ENCODE peak calls at places on chromosomes 16 and 17, in six cellular contexts. J, S, H, D, B and U are unnamed samples.
A peak's percentile ranks its signal among the peaks of the same experiment; 100 is the strongest.

GRCh38 chr17:8465381-8466158 is 29.9 kb downstream of the NDEL1 start:
- DNase-seq in D (no peak), S (no peak), H (no peak), J (peak; percentile 74), B (no peak), U (no peak)

GRCh38 chr17:56222255-56222654 is 69.0 kb downstream of the ANKFN1 start:
- DNase-seq in S (no peak), J (peak; percentile 2), H (no peak), B (no peak), D (no peak), U (no peak)

GRCh38 chr17:38730526-38731379 is 612 bp downstream of the CISD3 start:
- DNase-seq in H (peak; percentile 42), D (peak; percentile 61), J (peak; percentile 53), S (peak; percentile 74), B (no peak), U (no peak)

GRCh38 chr17:64920419-64921172 is 1.3 kb upstream of the LRRC37A3 start:
- DNase-seq in B (no peak), S (peak; percentile 45), J (no peak), D (peak; percentile 41), H (peak; percentile 23), U (peak; percentile 86)

GRCh38 chr16:66391726-66392670 is 25.5 kb downstream of the CDH5 start:
- DNase-seq in D (no peak), B (no peak), H (no peak), J (no peak), S (no peak), U (no peak)

GRCh38 chr17:1627987-1628855 is at the start of gene SLC43A2:
- DNase-seq in J (peak; percentile 78), B (peak; percentile 48), S (peak; percentile 95), D (peak; percentile 98), H (peak; percentile 84), U (peak; percentile 100)

GRCh38 chr17:76408037-76408849 is 23.8 kb downstream of the SPHK1 start:
- DNase-seq in B (peak; percentile 42), D (peak; percentile 83), S (peak; percentile 92), H (peak; percentile 74), J (peak; percentile 52), U (peak; percentile 94)

GRCh38 chr17:47846741-47847340 is 4.1 kb downstream of the SP6 start:
- DNase-seq in S (no peak), B (no peak), H (peak; percentile 23), D (no peak), J (no peak), U (peak; percentile 66)

GRCh38 chr16:82936941-82937551 is 310.3 kb downstream of the CDH13 start:
- DNase-seq in H (no peak), B (no peak), S (no peak), D (no peak), J (peak; percentile 46), U (no peak)

GRCh38 chr17:51166987-51167931 is 1.0 kb downstream of the NME2 start:
- DNase-seq in S (peak; percentile 87), J (peak; percentile 36), H (peak; percentile 67), D (peak; percentile 95), B (no peak), U (peak; percentile 97)

GRCh38 chr16:47970291-47970931 is 185.4 kb downstream of the ABCC12 start:
- DNase-seq in H (peak; percentile 78), D (peak; percentile 11), B (no peak), J (peak; percentile 60), S (peak; percentile 82), U (no peak)

GRCh38 chr16:80672379-80672778 is 131.6 kb downstream of the DYNLRB2 start:
- DNase-seq in J (no peak), S (no peak), D (no peak), H (no peak), B (no peak), U (no peak)

GRCh38 chr16:80669673-80670072 is 128.9 kb downstream of the DYNLRB2 start:
- DNase-seq in J (no peak), D (no peak), H (no peak), S (no peak), B (no peak), U (no peak)

GRCh38 chr16:80671281-80671849 is 130.6 kb downstream of the DYNLRB2 start:
- DNase-seq in J (no peak), H (no peak), D (no peak), B (no peak), S (peak; percentile 91), U (no peak)

GRCh38 chr16:80667925-80668324 is 127.1 kb downstream of the DYNLRB2 start:
- DNase-seq in J (no peak), S (no peak), D (no peak), B (no peak), H (no peak), U (no peak)

DNA sequence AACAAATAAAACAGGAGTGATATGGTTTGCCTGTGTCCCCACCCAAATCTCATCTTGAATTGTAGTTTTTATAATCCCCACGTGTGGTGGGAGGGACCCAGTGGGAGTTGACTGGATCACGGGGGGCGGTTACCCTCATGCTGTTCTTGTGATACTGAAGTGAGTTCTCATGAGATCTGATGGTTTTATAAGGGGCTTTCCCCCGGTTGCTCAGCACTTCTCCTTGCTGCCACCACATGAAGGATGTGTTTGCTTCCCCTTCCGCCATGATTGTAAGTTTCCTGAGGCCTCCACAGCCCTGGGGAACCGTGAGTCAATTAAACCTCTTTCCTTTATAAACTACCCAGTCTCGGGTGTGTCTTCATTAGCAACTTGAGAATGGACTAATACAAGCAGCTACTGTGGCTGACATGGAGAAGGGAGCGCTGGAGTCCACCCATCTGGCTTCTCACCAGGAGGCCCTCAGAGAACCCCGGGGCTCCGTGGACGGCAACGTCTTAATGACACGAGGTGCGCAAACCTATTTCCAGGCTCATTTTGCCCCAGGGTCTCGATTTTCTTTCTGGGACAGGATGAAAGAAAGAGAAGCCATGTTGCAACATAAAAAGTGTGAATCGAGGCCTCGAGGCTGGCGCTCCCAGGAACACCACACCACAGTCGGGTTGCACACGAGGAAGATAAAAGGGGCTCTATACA is 129.5 kb downstream of the DYNLRB2 start:
- DNase-seq in S (no peak), D (no peak), J (no peak), H (no peak), B (no peak), U (no peak)
- H3K4me2 ChIP-seq in S (no peak overlapping the region), D (no peak overlapping the region), J (no peak overlapping the region), H (no peak overlapping the region), B (no peak overlapping the region), U (no peak overlapping the region)

GRCh38 chr17:4310349-4311060 is 46.7 kb upstream of the ANKFY1 start:
- DNase-seq in J (no peak), B (no peak), H (no peak), D (no peak), S (no peak), U (no peak)

GRCh38 chr17:4304417-4305027 is 40.7 kb upstream of the ANKFY1 start:
- DNase-seq in S (peak; percentile 83), H (peak; percentile 85), J (peak; percentile 35), D (peak; percentile 74), B (peak; percentile 18), U (no peak)

GRCh38 chr17:4305224-4305623 is 41.4 kb upstream of the ANKFY1 start:
- DNase-seq in S (no peak), B (no peak), D (no peak), H (no peak), J (no peak), U (no peak)

DNA sequence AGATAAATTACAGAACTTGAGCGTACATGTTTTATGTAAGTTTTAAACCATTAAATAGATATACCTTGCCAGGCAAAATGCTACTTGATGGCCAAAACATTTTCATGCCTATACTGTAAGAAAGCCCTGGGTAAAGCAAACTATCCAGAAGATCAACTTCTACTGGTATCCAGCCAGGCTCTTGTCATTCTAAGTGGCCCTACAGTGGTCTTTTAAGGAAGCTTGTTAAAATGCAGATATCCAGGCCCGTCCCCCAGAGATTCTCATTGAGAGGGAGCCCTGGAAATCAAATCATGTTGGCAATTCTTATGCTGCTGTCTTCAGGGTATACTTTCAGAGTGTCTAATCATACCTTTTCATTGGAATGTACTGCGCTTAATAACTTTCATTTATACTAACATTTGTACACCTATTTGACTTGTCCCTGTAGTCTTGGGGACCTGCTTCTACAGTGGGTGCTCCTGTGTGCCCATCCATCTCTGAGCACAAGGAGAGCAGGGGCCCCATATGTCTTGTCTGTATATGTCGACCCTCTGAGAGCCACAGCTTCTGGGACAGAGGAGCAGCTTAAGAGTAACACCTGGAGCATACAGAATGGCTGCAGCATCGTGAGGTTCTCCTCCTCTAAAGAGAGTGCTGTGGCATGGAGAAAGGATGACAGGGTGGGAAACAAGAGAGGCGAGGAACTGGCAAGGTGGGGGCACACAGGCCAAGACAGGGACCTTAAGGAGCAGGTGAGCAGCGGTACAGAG is 43.6 kb upstream of the ANKFY1 start:
- DNase-seq in J (no peak), B (no peak), S (no peak), D (no peak), H (no peak), U (no peak)
- H3K4me2 ChIP-seq in J (no peak overlapping the region), B (no peak overlapping the region), S (no peak overlapping the region), D (no peak overlapping the region), H (no peak overlapping the region), U (no peak overlapping the region)

DNA sequence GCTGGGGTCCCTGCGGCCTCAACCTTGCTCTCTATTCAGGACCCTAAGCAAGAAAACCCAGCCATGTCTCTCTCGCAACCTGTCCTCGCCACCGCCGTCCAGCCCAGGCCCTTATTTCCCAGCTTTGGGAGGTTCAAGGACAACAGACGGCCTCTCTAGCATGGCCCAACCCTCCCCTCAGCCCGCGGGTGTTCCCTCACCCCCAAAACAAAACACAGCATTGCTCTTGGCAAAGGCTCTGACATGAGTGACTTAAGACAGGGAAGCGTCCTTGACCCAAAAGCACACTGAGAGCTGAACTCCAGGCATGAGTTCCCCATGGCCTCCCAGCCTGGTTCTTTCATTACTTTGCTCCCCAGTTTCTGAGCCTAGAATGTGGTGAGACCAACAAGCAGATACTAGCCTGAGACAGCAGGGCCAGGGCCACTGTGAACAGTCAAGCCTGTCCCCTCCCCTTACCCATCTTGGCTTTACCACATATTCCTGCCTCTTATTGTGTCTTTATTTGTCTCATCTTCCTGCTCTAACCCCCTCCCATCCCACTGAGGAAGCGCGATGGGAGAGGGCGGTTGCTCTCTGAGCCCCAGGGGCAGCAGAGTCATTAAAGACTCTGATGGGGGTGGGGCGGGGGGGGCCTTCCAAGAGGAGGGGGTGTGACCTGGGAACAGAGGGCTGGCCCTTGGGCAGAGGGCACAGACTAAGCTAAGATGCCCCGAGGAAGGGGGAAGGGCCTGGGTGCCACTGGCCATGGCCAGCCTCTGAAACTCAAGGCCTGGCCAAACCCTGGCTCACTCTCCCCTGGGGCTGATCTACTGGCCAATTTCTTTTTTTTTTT is 11.8 kb downstream of the SREBF1 start:
- DNase-seq in S (no peak), J (no peak), B (no peak), H (no peak), D (no peak), U (peak; percentile 98)
- H3K4me2 ChIP-seq in S (peak overlapping the region; percentile 81), J (peak overlapping the region; percentile 56), B (peak overlapping the region; percentile 83), H (no peak overlapping the region), D (peak overlapping the region; percentile 100), U (peak overlapping the region; percentile 64)

DNA sequence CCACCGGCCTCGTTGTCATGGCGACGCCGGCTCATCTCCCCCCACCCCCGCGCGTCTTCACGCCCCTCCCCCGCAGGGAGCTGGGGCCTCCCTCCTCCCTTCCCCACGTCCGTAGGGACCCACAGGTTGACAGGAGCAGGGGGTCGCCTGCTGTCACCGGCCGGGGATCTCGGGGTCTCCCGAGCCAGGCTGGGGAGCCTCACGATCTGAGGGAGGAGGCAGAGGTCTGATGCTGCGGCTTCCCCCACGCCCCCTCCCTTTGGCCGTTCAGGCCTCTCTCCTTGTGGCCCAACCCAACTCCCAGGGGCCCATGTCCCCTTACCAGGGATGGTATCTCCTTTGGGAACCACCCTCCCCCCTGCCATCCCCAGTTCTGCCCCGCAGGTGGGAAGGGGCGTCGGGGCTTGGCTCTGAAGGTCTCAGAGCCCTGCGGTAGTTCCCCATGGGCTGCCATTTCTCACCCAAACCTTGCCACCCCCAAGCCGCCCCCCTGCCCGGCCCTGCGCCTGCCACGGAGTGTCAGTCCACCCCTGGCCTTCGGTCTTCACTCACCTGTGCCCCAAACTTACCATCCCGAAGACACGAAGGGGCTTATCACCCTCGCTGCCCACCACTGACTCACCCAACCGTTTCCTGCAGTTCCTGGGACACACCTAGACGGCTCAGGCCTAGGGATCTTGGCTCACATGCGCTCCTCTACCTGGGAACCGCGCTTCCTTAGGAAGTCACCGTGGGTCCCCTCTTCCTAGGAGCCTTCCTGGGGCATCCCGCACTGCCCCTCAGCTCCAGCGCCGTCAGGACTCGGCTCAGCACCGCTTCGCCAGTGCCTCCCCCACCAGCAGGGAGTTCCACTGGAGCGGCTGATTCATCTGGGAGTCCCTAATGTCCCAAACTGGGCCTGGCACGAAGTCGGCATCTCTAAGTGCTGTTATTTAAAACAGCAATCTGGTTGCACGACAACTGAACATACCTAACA is 966 bp upstream of the DOC2A start:
- DNase-seq in B (no peak), D (no peak), J (no peak), S (no peak), H (no peak), U (peak; percentile 93)
- H3K4me2 ChIP-seq in B (no peak overlapping the region), D (peak overlapping the region; percentile 91), J (peak overlapping the region; percentile 86), S (peak overlapping the region; percentile 47), H (peak overlapping the region; percentile 89), U (peak overlapping the region; percentile 48)